ENCODE peak calls at places on chromosomes 16 and 17, in four cellular contexts. L, P, X and C are unnamed samples.

GRCh38 chr17:69870091-69870530 is 204.9 kb upstream of the KCNJ16 start:
- DNase-seq in L (no peak), X (peak), P (no peak), C (no peak)

GRCh38 chr17:28001149-28001548 is 41.3 kb upstream of the NLK start:
- DNase-seq in L (no peak), X (no peak), P (no peak), C (no peak)

GRCh38 chr16:50428742-50429141 is 60.0 kb upstream of the BRD7 start:
- DNase-seq in L (no peak), P (no peak), X (no peak), C (no peak)

GRCh38 chr17:57285681-57286080 is 29.4 kb downstream of the MSI2 start:
- DNase-seq in P (no peak), X (no peak), L (no peak), C (no peak)

GRCh38 chr16:86218479-86219170 is 291.7 kb upstream of the FOXF1 start:
- DNase-seq in L (no peak), X (no peak), P (no peak), C (no peak)

GRCh38 chr17:64019486-64020067 is 856 bp downstream of the ICAM2 start:
- DNase-seq in X (no peak), L (no peak), P (no peak), C (no peak)

GRCh38 chr16:89489731-89490385 is 503 bp downstream of the ANKRD11 start:
- DNase-seq in L (no peak), P (no peak), X (no peak), C (no peak)

GRCh38 chr17:83110755-83111154 is 31.3 kb downstream of the METRNL start:
- DNase-seq in P (peak), L (no peak), X (no peak), C (no peak)

GRCh38 chr16:67654069-67654911 is 5.8 kb downstream of the ACD start:
- DNase-seq in P (no peak), X (no peak), L (no peak), C (no peak)

GRCh38 chr17:2926019-2926650 is 129.9 kb downstream of the RAP1GAP2 start:
- DNase-seq in X (peak), P (no peak), L (no peak), C (no peak)

GRCh38 chr16:85768225-85768624 is 17.3 kb upstream of the C16orf74 start:
- DNase-seq in P (no peak), X (no peak), L (no peak), C (no peak)

GRCh38 chr16:9261376-9261775 is 169.9 kb downstream of the HAPSTR1 start:
- DNase-seq in L (no peak), X (no peak), P (no peak), C (no peak)

GRCh38 chr17:745406-745805 is 6.7 kb downstream of the GEMIN4 start:
- DNase-seq in X (no peak), P (no peak), L (no peak), C (no peak)

GRCh38 chr17:60993497-60993896 is 315.8 kb downstream of the BCAS3 start:
- DNase-seq in L (no peak), P (no peak), X (no peak), C (no peak)

GRCh38 chr17:28763137-28763799 is 19.5 kb downstream of the TRAF4 start:
- DNase-seq in P (no peak), X (no peak), L (no peak), C (no peak)

GRCh38 chr16:27242868-27243590 is 25.5 kb downstream of the NSMCE1 start:
- DNase-seq in X (no peak), P (peak), L (no peak), C (no peak)

GRCh38 chr17:80119271-80119791 is 17.9 kb downstream of the GAA start:
- DNase-seq in P (no peak), X (no peak), L (no peak), C (no peak)

GRCh38 chr16:83843657-83844056 is 35.9 kb downstream of the HSBP1 start:
- DNase-seq in X (no peak), L (no peak), P (no peak), C (no peak)

GRCh38 chr16:30740364-30741251 is 7.6 kb upstream of the PHKG2 start:
- DNase-seq in L (no peak), P (peak), X (peak), C (peak)

GRCh38 chr17:82661717-82662683 is 13.8 kb upstream of the WDR45B start:
- DNase-seq in X (no peak), P (no peak), L (peak), C (no peak)

GRCh38 chr16:47984669-47985068 is 171.1 kb downstream of the ABCC12 start:
- DNase-seq in P (no peak), X (no peak), L (no peak), C (no peak)

GRCh38 chr17:6695565-6695964 is 17.6 kb downstream of the SLC13A5 start:
- DNase-seq in L (no peak), P (no peak), X (no peak), C (no peak)

GRCh38 chr17:77880702-77881450 is 77.6 kb upstream of the TNRC6C start:
- DNase-seq in X (no peak), L (no peak), P (no peak), C (no peak)

GRCh38 chr16:81204794-81205680 is 33.5 kb upstream of the BCO1 start:
- DNase-seq in X (peak), L (no peak), P (no peak), C (no peak)

GRCh38 chr16:7233963-7234362 is 98.7 kb upstream of the RBFOX1 start:
- DNase-seq in X (no peak), L (no peak), P (no peak), C (no peak)

GRCh38 chr17:66633322-66633965 is 201.5 kb upstream of the CACNG5 start:
- DNase-seq in X (no peak), P (no peak), L (no peak), C (no peak)

GRCh38 chr16:24208710-24209109 is 47.4 kb upstream of the CACNG3 start:
- DNase-seq in L (peak), P (no peak), X (no peak), C (no peak)

GRCh38 chr17:59521465-59522126 is 43.8 kb upstream of the DHX40 start:
- DNase-seq in L (no peak), X (peak), P (peak), C (no peak)

GRCh38 chr17:58046230-58047094 is 36.8 kb upstream of the DYNLL2 start:
- DNase-seq in L (peak), P (peak), X (no peak), C (no peak)

GRCh38 chr16:81882559-81882958 is 103.5 kb downstream of the PLCG2 start:
- DNase-seq in X (no peak), L (no peak), P (no peak), C (no peak)

GRCh38 chr17:63919311-63919723 is 678 bp upstream of the GH1 start:
- DNase-seq in L (no peak), P (peak), X (peak), C (peak)

GRCh38 chr16:77974883-77975282 is 47.5 kb upstream of the CLEC3A start:
- DNase-seq in X (peak), P (no peak), L (no peak), C (no peak)

GRCh38 chr17:67475161-67475887 is 98.2 kb downstream of the PITPNC1 start:
- DNase-seq in L (peak), P (peak), X (peak), C (peak)

GRCh38 chr17:77372444-77373297 is 231.9 kb downstream of the SEC14L1 start:
- DNase-seq in X (no peak), P (peak), L (peak), C (peak)

GRCh38 chr17:74417178-74418045 is 14.5 kb upstream of the GPRC5C start:
- DNase-seq in X (peak), L (no peak), P (no peak), C (no peak)

DNA sequence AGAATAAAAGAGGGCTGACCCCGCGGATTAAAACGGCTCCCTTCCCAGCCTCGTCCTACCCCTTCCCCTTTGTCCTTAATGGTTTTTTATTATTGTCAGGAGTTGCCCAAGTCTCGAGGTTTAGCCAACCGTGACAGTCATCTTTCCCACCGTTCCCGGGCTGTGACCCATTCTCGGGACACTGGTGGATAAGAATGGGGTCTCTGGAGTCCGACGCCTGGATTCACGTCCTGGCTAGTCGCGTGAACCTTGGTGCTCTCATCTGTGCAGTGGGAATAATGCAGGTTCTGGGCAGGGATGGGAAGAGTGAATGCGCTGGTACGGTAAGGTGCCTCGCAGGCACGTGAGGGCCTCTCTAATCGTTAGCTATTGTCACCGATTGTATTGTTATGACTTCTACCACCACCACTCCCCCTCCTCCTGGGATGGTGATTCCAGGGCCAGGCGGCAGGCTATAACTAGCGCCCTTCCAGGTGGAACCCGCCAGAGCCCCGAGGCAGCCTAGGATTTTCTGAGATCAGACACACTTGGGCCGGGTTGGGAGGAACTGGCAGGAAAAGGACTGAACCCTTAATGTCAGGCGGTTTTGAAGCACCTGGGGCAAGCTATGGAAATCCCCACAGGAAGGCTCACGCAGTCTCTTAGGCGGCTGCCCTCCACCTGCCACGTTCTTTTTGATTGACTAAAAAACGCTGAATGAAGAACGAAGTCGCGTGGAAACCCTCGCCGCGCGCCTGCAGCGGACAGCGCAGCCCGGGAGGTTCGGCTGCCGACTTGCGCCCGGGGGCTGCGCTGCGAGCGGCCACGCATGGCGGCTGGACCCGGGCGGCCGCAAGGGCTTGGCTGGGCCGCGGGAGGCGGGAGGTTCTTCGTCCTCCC is 2.7 kb downstream of the HS3ST3B1 start:
- DNase-seq in L (no peak), X (no peak), P (no peak), C (no peak)
- H3K27ac ChIP-seq in L (no peak), X (no peak), P (no peak), C (no peak)

DNA sequence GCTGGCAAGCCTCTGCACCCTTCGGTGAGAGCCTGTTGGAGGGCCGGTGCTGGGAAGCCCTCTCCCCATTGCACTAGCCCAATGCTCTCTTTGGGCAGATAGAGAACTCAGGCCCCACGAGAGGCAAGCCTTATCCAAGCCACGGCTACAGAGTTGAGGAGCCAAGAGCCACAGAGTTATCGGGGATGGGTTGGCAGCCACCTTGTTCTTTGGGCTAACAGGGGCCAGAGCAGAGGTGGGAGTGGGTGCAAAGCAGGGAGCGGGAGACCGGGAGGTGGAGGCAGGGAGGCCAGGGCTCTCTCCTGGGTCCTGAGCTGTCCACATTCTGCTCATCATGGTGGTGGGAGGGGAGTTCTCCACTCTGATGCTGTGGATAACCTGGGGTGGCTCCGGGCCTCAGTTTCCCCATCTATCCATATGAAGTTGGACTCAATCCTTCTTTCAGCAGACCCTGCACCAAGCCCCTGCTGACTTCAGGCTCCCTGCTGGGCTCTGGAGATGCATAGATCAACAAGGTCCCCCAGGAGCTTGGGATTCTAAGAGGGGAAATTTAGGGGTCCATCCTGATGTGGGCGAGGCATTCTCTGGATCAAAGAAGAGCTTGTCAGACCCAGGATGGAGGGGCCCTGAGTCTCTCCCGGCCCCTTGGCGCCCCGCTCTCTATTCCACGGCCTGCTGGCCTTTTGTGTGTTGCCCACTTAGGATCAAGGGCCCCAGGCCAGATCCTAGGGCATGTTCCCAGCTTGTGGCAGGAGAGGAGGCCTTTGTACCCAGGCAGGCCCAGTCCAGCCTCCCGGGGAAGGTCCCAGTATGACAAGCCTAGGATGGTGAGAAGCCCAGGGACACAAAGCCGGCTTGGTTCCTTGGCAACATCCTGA is 557 bp upstream of the CX3CL1 start:
- DNase-seq in P (no peak), X (no peak), L (no peak), C (no peak)
- H3K27ac ChIP-seq in P (peak), X (no peak), L (peak), C (peak)

GRCh38 chr16:20871258-20871657 is 28.9 kb downstream of the DCUN1D3 start:
- DNase-seq in L (no peak), P (no peak), X (no peak), C (no peak)
- H3K27ac ChIP-seq in L (peak), P (no peak), X (no peak), C (peak)

DNA sequence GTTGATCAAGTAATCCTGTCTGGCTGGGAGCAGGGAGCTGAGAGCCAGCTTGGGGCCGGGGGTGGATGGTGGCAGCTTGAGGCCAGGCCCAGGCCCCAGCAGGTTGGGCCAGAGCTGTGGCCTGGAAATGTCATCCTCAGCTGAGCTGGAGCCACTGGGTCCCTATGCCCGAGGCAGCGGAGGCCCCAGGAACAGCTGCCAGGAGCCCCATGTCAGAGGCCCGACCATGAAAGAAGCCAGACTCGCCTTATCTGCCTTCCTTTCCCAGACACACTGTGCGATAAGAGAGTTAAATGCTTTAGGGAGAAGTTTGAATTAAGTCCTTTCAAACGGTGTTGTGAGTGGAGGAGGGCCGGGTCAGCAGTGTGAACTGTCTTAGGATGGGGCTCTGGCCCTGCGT is 3.5 kb downstream of the SMTNL2 start:
- DNase-seq in P (peak), X (no peak), L (no peak), C (no peak)
- H3K27ac ChIP-seq in P (peak), X (no peak), L (no peak), C (peak)

GRCh38 chr17:21001813-21002221 is 41.0 kb downstream of the USP22 start:
- DNase-seq in X (no peak), P (no peak), L (peak), C (no peak)
- H3K27ac ChIP-seq in X (peak), P (peak), L (peak), C (no peak)

DNA sequence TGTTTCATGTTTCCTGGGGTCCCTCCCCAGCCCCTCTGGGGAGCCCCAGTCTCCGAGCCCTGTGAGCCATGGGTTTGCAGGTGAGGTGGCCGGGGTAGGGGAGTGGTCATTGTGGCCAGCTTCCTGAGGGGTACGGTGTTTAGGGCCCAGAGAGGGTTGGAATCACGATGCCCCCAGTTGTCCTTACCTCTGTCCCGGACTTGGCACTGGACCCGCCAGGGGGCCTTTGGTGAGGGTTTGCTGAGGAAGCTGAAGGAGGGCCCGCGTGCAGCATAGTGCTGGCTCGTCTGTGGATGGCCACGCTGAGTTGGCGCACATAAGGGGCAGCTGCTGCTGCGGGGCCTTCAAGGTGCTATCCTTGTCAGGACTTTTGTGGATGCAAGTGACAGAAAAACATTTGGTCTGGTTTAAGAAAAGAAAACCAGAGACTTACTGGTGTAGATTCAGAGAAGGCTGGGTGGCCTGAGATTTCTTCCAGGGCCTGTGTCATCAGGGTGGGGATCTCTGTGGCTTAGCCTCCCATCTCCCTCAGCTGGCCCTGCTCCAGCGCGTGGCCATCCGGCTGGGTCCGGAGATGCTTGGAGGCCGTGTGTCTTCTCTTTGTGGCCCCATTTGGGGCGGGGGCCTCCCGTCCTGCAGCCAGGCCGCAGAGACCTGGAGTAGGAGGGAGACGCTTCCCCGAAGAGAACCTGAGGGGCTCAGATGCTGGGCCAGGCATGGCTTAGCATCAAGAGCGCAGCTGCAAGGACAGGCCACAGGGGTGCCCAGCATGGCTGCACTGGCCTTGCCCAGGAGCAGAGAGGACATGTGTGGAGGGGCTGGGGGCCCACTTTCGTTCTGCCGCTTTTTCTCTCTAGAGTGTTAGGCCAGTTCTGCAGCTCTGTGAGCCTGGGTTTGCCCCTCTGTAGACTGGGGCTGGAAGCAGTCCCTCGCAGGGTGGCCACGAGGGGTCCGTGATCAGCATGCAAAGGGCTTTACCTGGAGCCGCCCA is 33.7 kb upstream of the NUDT16L1 start:
- DNase-seq in X (no peak), P (no peak), L (no peak), C (no peak)
- H3K27ac ChIP-seq in X (peak), P (peak), L (peak), C (peak)

DNA sequence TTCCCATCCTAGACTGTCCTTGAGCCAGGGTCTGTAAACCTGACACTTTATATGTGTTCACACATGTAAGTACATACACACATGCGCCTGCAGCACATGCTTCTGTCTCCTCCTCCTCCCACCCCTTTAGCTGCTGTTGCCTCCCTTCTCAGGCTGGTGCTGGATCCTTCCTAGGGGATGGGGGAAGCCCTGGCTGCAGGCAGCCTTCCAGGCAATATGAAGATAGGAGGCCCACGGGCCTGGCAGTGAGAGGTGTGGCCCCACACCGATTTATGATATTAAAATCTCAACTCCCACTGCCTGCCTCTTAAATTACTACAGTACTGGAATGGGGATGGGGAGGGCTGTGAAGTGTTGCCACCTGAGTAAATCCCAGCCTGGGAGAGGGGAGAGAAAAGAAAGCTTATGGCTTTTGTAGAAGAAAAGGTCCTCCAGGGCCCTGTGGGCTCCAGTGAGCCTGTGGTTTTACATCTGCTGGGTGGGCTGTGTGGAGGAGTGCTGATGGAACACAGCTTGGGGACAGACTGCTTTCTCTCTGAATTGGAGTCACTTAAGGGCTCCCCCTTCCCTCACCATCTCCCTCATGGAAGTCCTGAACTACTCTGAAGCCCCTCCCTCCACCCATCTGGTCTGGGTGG is 987 bp upstream of the WNK4 start:
- DNase-seq in X (no peak), P (no peak), L (no peak), C (no peak)
- H3K27ac ChIP-seq in X (peak), P (no peak), L (no peak), C (no peak)